ENCODE peak calls at places on chromosomes 12 and 14, in five cellular contexts. One of them, this sample, is unnamed.

GRCh38 chr12:68304626-68305025 is 27.5 kb downstream of the MDM1 start:
- DNase-seq in NAMALWA: no peak
- DNase-seq in GM12865: no peak
- DNase-seq in NCI-H1048: no peak
- DNase-seq in SW480: no peak
- DNase-seq in this sample: no peak

GRCh38 chr14:52862652-52863338 is 71.4 kb upstream of the GNPNAT1 start:
- DNase-seq in SW480: no peak
- DNase-seq in NAMALWA: no peak
- DNase-seq in NCI-H1048: no peak
- DNase-seq in GM12865: no peak
- DNase-seq in this sample: no peak

GRCh38 chr12:29088611-29089219 is 60.4 kb upstream of the FAR2 start:
- DNase-seq in NCI-H1048: no peak
- DNase-seq in NAMALWA: peak; percentile 26
- DNase-seq in GM12865: no peak
- DNase-seq in SW480: peak; percentile 59
- DNase-seq in this sample: no peak

GRCh38 chr14:24057867-24058259 is 6.1 kb downstream of the CARMIL3 start:
- DNase-seq in NCI-H1048: no peak
- DNase-seq in GM12865: no peak
- DNase-seq in SW480: no peak
- DNase-seq in NAMALWA: no peak
- DNase-seq in this sample: no peak

GRCh38 chr14:61342486-61342885 is 21.1 kb downstream of the PRKCH start:
- DNase-seq in NCI-H1048: no peak
- DNase-seq in GM12865: peak; percentile 59
- DNase-seq in SW480: no peak
- DNase-seq in NAMALWA: no peak
- DNase-seq in this sample: no peak

GRCh38 chr14:60563113-60563512 is 54.2 kb downstream of the SIX6 start:
- DNase-seq in NCI-H1048: no peak
- DNase-seq in GM12865: no peak
- DNase-seq in SW480: no peak
- DNase-seq in NAMALWA: no peak
- DNase-seq in this sample: no peak

GRCh38 chr12:32889073-32889760 is 7.4 kb downstream of the PKP2 start:
- DNase-seq in SW480: no peak
- DNase-seq in GM12865: no peak
- DNase-seq in NCI-H1048: no peak
- DNase-seq in NAMALWA: no peak
- DNase-seq in this sample: no peak

GRCh38 chr14:37140176-37140575 is 32.2 kb downstream of the SLC25A21 start:
- DNase-seq in SW480: no peak
- DNase-seq in NCI-H1048: no peak
- DNase-seq in NAMALWA: no peak
- DNase-seq in GM12865: no peak
- DNase-seq in this sample: no peak

GRCh38 chr12:78315018-78315417 is 484.3 kb downstream of the NAV3 start:
- DNase-seq in NAMALWA: no peak
- DNase-seq in NCI-H1048: no peak
- DNase-seq in GM12865: no peak
- DNase-seq in SW480: no peak
- DNase-seq in this sample: no peak

GRCh38 chr12:133202493-133203343 is 21.4 kb downstream of the ZNF268 start:
- DNase-seq in SW480: no peak
- DNase-seq in NAMALWA: peak; percentile 11
- DNase-seq in GM12865: no peak
- DNase-seq in NCI-H1048: no peak
- DNase-seq in this sample: peak; percentile 17

GRCh38 chr14:50928002-50928635 is 16.2 kb downstream of the PYGL start:
- DNase-seq in NAMALWA: no peak
- DNase-seq in SW480: no peak
- DNase-seq in NCI-H1048: no peak
- DNase-seq in GM12865: peak; percentile 36
- DNase-seq in this sample: no peak

GRCh38 chr14:26427059-26427458 is 170.8 kb downstream of the NOVA1 start:
- DNase-seq in SW480: no peak
- DNase-seq in NCI-H1048: no peak
- DNase-seq in GM12865: no peak
- DNase-seq in NAMALWA: no peak
- DNase-seq in this sample: no peak

GRCh38 chr12:122998316-122998715 is 17.8 kb downstream of the ARL6IP4 start:
- DNase-seq in SW480: no peak
- DNase-seq in NCI-H1048: no peak
- DNase-seq in NAMALWA: no peak
- DNase-seq in GM12865: no peak
- DNase-seq in this sample: no peak

GRCh38 chr12:15684896-15685658 is 104.1 kb downstream of the EPS8 start:
- DNase-seq in NAMALWA: no peak
- DNase-seq in NCI-H1048: no peak
- DNase-seq in GM12865: no peak
- DNase-seq in SW480: no peak
- DNase-seq in this sample: no peak

GRCh38 chr14:103296987-103297386 is 37.0 kb upstream of the EIF5 start:
- DNase-seq in NAMALWA: peak; percentile 24
- DNase-seq in NCI-H1048: no peak
- DNase-seq in GM12865: no peak
- DNase-seq in SW480: no peak
- DNase-seq in this sample: no peak

GRCh38 chr12:52139579-52140062 is 52.2 kb downstream of the KRT80 start:
- DNase-seq in SW480: peak; percentile 68
- DNase-seq in NAMALWA: peak; percentile 49
- DNase-seq in GM12865: no peak
- DNase-seq in NCI-H1048: no peak
- DNase-seq in this sample: peak; percentile 45

GRCh38 chr14:99125113-99125512 is 146.9 kb downstream of the BCL11B start:
- DNase-seq in SW480: no peak
- DNase-seq in NCI-H1048: no peak
- DNase-seq in GM12865: no peak
- DNase-seq in NAMALWA: no peak
- DNase-seq in this sample: no peak

GRCh38 chr12:11727133-11727664 is 77.7 kb downstream of the ETV6 start:
- DNase-seq in GM12865: peak; percentile 57
- DNase-seq in NAMALWA: peak; percentile 55
- DNase-seq in NCI-H1048: no peak
- DNase-seq in SW480: peak; percentile 99
- DNase-seq in this sample: peak; percentile 84

GRCh38 chr12:89951050-89951693 is 242.5 kb upstream of the ATP2B1 start:
- DNase-seq in NCI-H1048: no peak
- DNase-seq in SW480: peak; percentile 23
- DNase-seq in NAMALWA: no peak
- DNase-seq in GM12865: peak; percentile 26
- DNase-seq in this sample: no peak